ENCODE peak calls at places on chromosomes 4 and X, in eight cellular contexts. D, S, J, P, E, G, K and U are unnamed samples.
A peak's percentile ranks its signal among the peaks of the same experiment; 100 is the strongest.

GRCh38 chrX:112874140-112874539 is 33.5 kb upstream of the AMOT start:
- DNase-seq in D (no peak), S (no peak), J (no peak), P (peak; percentile 4), E (no peak), G (no peak), K (no peak), U (no peak)

GRCh38 chr4:37561803-37562207 is 124.4 kb downstream of the RELL1 start:
- DNase-seq in D (peak; percentile 60), S (no peak), J (no peak), P (peak; percentile 4), E (no peak), G (no peak), K (peak; percentile 23), U (no peak)

GRCh38 chr4:124631760-124632159 is 80.8 kb downstream of the ANKRD50 start:
- DNase-seq in D (peak; percentile 97), S (no peak), J (peak; percentile 58), P (peak; percentile 96), E (peak; percentile 56), G (peak; percentile 46), K (peak; percentile 85), U (peak; percentile 36)

GRCh38 chr4:80268081-80268823 is 1.8 kb downstream of the FGF5 start:
- DNase-seq in D (peak; percentile 67), S (no peak), J (no peak), P (no peak), E (no peak), G (no peak), K (no peak), U (no peak)

GRCh38 chrX:107597791-107598190 is 30.5 kb upstream of the PRPS1 start:
- DNase-seq in D (no peak), S (no peak), J (no peak), P (no peak), E (no peak), G (no peak), K (no peak), U (no peak)

GRCh38 chrX:9420513-9420912 is 44.3 kb upstream of the TBL1X start:
- DNase-seq in D (no peak), S (no peak), J (no peak), P (peak; percentile 85), E (no peak), G (no peak), K (no peak), U (no peak)

GRCh38 chrX:25017667-25018247 is 2.0 kb upstream of the ARX start:
- DNase-seq in D (no peak), S (no peak), J (no peak), P (peak; percentile 79), E (no peak), G (no peak), K (no peak), U (no peak)

GRCh38 chr4:78520808-78521226 is 30.8 kb upstream of the ANXA3 start:
- DNase-seq in D (peak; percentile 66), S (no peak), J (no peak), P (peak; percentile 4), E (no peak), G (no peak), K (no peak), U (no peak)

GRCh38 chr4:71004281-71004851 is 10.9 kb downstream of the DCK start:
- DNase-seq in D (no peak), S (no peak), J (no peak), P (no peak), E (peak; percentile 66), G (no peak), K (no peak), U (no peak)

GRCh38 chr4:2290974-2291704 is 29.2 kb upstream of the MXD4 start:
- DNase-seq in D (no peak), S (no peak), J (no peak), P (no peak), E (peak; percentile 71), G (no peak), K (no peak), U (no peak)

GRCh38 chr4:19386786-19387185 is 864.9 kb upstream of the SLIT2 start:
- DNase-seq in D (no peak), S (no peak), J (no peak), P (no peak), E (no peak), G (no peak), K (no peak), U (no peak)

GRCh38 chr4:86840858-86841257 is 8.3 kb downstream of the SLC10A6 start:
- DNase-seq in D (no peak), S (no peak), J (no peak), P (no peak), E (no peak), G (no peak), K (no peak), U (no peak)

GRCh38 chr4:18071894-18072293 is 50.3 kb upstream of the LCORL start:
- DNase-seq in D (no peak), S (no peak), J (no peak), P (no peak), E (no peak), G (no peak), K (no peak), U (no peak)

GRCh38 chr4:181874582-181874981 is 368.6 kb upstream of the TENM3 start:
- DNase-seq in D (peak; percentile 8), S (no peak), J (no peak), P (no peak), E (no peak), G (no peak), K (no peak), U (no peak)

GRCh38 chr4:158090323-158090722 is 82.5 kb downstream of the GASK1B start:
- DNase-seq in D (peak; percentile 34), S (no peak), J (no peak), P (peak; percentile 2), E (no peak), G (no peak), K (no peak), U (no peak)

GRCh38 chr4:304987-305680 is at the start of gene ZNF732:
- DNase-seq in D (peak; percentile 77), S (peak; percentile 45), J (peak; percentile 77), P (no peak), E (no peak), G (no peak), K (peak; percentile 16), U (no peak)

GRCh38 chr4:128225148-128225547 is 62.5 kb downstream of the PGRMC2 start:
- DNase-seq in D (peak; percentile 83), S (no peak), J (no peak), P (peak; percentile 22), E (no peak), G (no peak), K (peak; percentile 69), U (no peak)

GRCh38 chr4:128221556-128221955 is 66.1 kb downstream of the PGRMC2 start:
- DNase-seq in D (peak; percentile 67), S (no peak), J (no peak), P (no peak), E (no peak), G (no peak), K (no peak), U (no peak)

DNA sequence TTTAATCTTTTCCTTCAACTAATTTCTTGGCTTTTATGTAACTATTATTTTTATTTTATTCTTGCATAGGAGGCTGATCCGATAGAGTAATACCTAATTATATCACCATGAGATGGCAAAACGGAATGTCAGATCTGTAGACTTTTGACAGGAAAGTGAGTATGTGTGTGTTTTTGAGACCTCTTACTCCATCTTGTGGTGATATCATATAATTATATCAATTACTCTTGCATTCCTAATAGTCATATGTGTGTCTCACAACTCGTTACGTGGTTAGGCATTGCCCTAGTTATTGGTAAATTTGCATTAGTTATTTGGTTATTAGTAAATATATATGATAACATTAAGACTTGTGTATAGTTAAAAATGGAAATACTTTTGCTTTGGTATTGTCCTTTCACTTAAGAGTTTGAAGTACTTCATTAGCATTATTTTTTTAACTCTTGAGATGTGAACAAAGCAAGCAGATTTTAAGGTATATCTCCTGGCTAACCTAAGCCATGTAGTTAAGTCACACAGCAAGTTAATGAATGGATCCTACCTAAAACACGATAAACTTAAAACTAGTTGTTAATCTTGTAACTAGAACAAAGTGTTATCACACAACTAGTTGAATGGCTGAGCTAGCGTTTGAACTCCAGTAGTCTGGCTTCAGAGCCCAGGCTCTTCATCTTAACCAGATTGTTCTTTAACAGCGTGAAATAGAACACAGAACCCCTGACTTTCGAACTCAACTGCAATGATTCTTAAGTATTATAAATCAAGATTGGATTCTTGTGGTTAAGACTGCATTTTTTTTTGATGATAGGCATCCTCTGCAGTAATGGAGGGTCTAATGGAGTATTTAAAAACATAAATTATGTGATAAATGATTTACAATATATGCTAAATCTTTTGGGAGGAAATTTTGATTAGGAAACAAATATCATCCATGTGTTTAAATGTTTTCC is 67.1 kb downstream of the PGRMC2 start:
- DNase-seq in D (peak; percentile 75), S (no peak), J (no peak), P (peak; percentile 67), E (no peak), G (no peak), K (peak; percentile 21), U (no peak)
- TF ChIP-seq CTCF in D (peak; percentile 20), S (peak; percentile 58), J (peak; percentile 31), P (peak; percentile 50), E (no peak), G (no peak), K (peak; percentile 41), U (peak; percentile 32)

DNA sequence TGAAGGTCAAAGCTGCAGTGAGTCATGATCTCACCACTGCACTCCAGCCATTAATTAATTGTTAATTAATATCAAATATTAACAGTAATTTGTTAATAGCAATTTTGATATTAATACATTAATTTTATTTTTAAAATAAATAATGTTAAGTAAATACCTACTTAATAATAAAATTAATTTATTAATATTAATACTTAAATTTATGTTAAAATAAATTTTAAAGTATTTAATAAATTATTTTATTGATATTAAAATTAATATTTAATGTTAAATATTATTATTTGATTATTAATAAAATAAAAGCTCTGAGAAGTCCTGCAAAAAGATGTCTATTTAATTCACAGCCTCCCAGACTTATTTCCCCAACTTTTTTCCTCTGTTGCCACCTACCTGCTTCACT is 25.1 kb upstream of the TRIM2 start:
- DNase-seq in D (no peak), S (no peak), J (no peak), P (no peak), E (no peak), G (no peak), K (no peak), U (no peak)
- TF ChIP-seq CTCF in D (no peak), S (no peak), J (no peak), P (no peak), E (no peak), G (no peak), K (no peak), U (no peak)

DNA sequence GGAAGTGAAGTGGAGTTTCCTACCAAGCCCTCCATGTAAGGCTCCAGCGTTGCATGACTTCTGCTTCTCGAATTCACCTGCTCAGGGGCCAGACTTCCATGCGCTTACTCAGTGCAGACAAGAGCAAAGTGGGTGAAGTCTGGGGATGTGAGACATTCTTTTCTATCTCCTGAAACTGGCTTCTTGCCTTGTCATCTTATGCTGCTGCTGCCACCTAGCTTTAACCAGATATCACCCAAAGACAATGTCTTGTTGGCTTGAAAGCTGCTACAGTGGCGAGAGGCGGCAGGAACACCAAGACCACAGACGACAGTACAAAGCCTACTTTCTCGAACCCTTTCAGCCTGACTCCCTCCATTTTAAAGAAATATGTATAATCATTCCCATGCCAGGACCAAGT is 103.6 kb upstream of the ADGRG2 start:
- DNase-seq in D (peak; percentile 2), S (no peak), J (no peak), P (peak; percentile 88), E (no peak), G (no peak), K (no peak), U (no peak)
- TF ChIP-seq CTCF in D (no peak), S (no peak), J (no peak), P (peak; percentile 74), E (no peak), G (no peak), K (no peak), U (peak; percentile 48)

GRCh38 chrX:121323337-121323736 is 275.9 kb downstream of the GLUD2 start:
- DNase-seq in D (no peak), S (no peak), J (no peak), P (no peak), E (no peak), G (no peak), K (no peak), U (no peak)

GRCh38 chrX:121322159-121322558 is 274.7 kb downstream of the GLUD2 start:
- DNase-seq in D (no peak), S (no peak), J (no peak), P (no peak), E (no peak), G (no peak), K (no peak), U (no peak)
- TF ChIP-seq CTCF in D (no peak), S (no peak), J (no peak), P (peak; percentile 58), E (no peak), G (no peak), K (no peak), U (no peak)